ENCODE peak calls at places on chromosomes 6 and 20, in nine cellular contexts. U, P, W, I, K, M, F, J and C are unnamed samples.
A peak's percentile ranks its signal among the peaks of the same experiment; 100 is the strongest.

GRCh38 chr20:46683939-46684750 is 5.1 kb downstream of the TP53RK start:
- DNase-seq in U (peak; percentile 84), P (no peak), W (no peak), I (no peak), K (no peak), M (no peak), F (no peak), J (no peak), C (no peak)

GRCh38 chr6:48615041-48615440 is 504.0 kb upstream of the PTCHD4 start:
- DNase-seq in U (no peak), P (no peak), W (no peak), I (no peak), K (no peak), M (no peak), F (no peak), J (no peak), C (no peak)

GRCh38 chr20:3404402-3404801 is 3.1 kb downstream of the DNAAF9 start:
- DNase-seq in U (no peak), P (no peak), W (no peak), I (no peak), K (no peak), M (no peak), F (no peak), J (no peak), C (no peak)

GRCh38 chr6:24848461-24848860 is 49.7 kb upstream of the ARMH2 start:
- DNase-seq in U (no peak), P (peak; percentile 78), W (no peak), I (peak; percentile 23), K (no peak), M (no peak), F (no peak), J (no peak), C (no peak)

GRCh38 chr20:8837396-8837795 is 231.5 kb upstream of the PLCB4 start:
- DNase-seq in U (no peak), P (no peak), W (no peak), I (no peak), K (no peak), M (no peak), F (no peak), J (no peak), C (no peak)

GRCh38 chr6:136525586-136526195 is 24.5 kb downstream of the MAP7 start:
- DNase-seq in U (no peak), P (peak; percentile 87), W (no peak), I (no peak), K (no peak), M (peak; percentile 56), F (no peak), J (no peak), C (no peak)

GRCh38 chr6:24148154-24148570 is 22.1 kb downstream of the NRSN1 start:
- DNase-seq in U (no peak), P (no peak), W (no peak), I (no peak), K (no peak), M (no peak), F (no peak), J (no peak), C (no peak)

GRCh38 chr6:113397229-113397628 is 459.9 kb upstream of the MARCKS start:
- DNase-seq in U (no peak), P (no peak), W (no peak), I (no peak), K (no peak), M (no peak), F (no peak), J (no peak), C (no peak)

GRCh38 chr6:25946631-25947030 is 16.0 kb upstream of the TRIM38 start:
- DNase-seq in U (no peak), P (no peak), W (no peak), I (no peak), K (no peak), M (no peak), F (no peak), J (no peak), C (no peak)

GRCh38 chr6:34196116-34196832 is 40.4 kb upstream of the HMGA1 start:
- DNase-seq in U (peak; percentile 98), P (peak; percentile 24), W (peak; percentile 91), I (no peak), K (peak; percentile 88), M (peak; percentile 90), F (peak; percentile 86), J (no peak), C (peak; percentile 94)